ENCODE peak calls at places on chromosomes 7 and 10, in eight cellular contexts. J is tibial nerve, O is GM12878, Q is sigmoid colon, F is K562, R is A549, C is suprapubic skin, T is ovary. I is an unnamed sample.

GRCh38 chr7:4765776-4766490 is 9.5 kb upstream of the AP5Z1 start:
- DNase-seq in O (no peak), Q (no peak), J (no peak), T (no peak), F (no peak), C (no peak), R (no peak), I (no peak)

GRCh38 chr10:124152139-124152780 is 58.9 kb upstream of the CHST15 start:
- DNase-seq in J (no peak), F (no peak), O (no peak), Q (peak; percentile 90), T (peak; percentile 46), R (peak; percentile 94), C (peak; percentile 63), I (peak; percentile 49)

GRCh38 chr7:133797818-133798485 is 329.2 kb upstream of the LRGUK start:
- DNase-seq in F (no peak), R (no peak), Q (no peak), C (no peak), O (no peak), T (no peak), J (no peak), I (no peak)

GRCh38 chr10:34305189-34305588 is 509.9 kb downstream of the PARD3 start:
- DNase-seq in J (no peak), O (no peak), C (peak; percentile 71), Q (no peak), R (no peak), F (peak; percentile 37), T (no peak), I (peak; percentile 18)

GRCh38 chr10:70596860-70597809 is 5.4 kb downstream of the PRF1 start:
- DNase-seq in C (no peak), T (no peak), R (no peak), Q (no peak), O (no peak), F (peak; percentile 55), J (no peak), I (no peak)

GRCh38 chr10:77552252-77552651 is 85.4 kb downstream of the KCNMA1 start:
- DNase-seq in Q (no peak), F (no peak), R (no peak), J (no peak), O (no peak), C (no peak), T (no peak), I (no peak)

GRCh38 chr7:98826811-98827231 is 43.0 kb downstream of the TMEM130 start:
- DNase-seq in O (no peak), R (no peak), Q (peak; percentile 74), T (peak; percentile 20), F (no peak), J (no peak), C (no peak), I (no peak)

GRCh38 chr7:81527651-81528050 is 242.2 kb downstream of the HGF start:
- DNase-seq in O (no peak), J (no peak), C (no peak), R (no peak), T (no peak), Q (no peak), F (no peak), I (no peak)

GRCh38 chr7:19116121-19117080 is 1.0 kb downstream of the TWIST1 start:
- DNase-seq in O (no peak), Q (peak; percentile 70), J (no peak), F (no peak), C (no peak), T (peak; percentile 43), R (peak; percentile 33), I (no peak)

GRCh38 chr7:657565-658119 is 68.9 kb upstream of the DNAAF5 start:
- DNase-seq in O (no peak), J (no peak), R (no peak), T (no peak), Q (peak; percentile 83), F (no peak), C (no peak), I (no peak)

GRCh38 chr7:81669476-81670105 is 100.3 kb downstream of the HGF start:
- DNase-seq in O (no peak), C (no peak), F (no peak), T (no peak), R (no peak), J (no peak), Q (no peak), I (no peak)

GRCh38 chr7:132656846-132657776 is 80.8 kb upstream of the PLXNA4 start:
- DNase-seq in C (no peak), J (no peak), F (peak; percentile 43), O (no peak), Q (no peak), T (no peak), R (peak; percentile 32), I (no peak)

GRCh38 chr7:27547401-27547800 is 115.3 kb downstream of the HIBADH start:
- DNase-seq in C (no peak), J (no peak), O (no peak), T (no peak), Q (no peak), R (no peak), F (no peak), I (no peak)

GRCh38 chr7:121140790-121141189 is 152.3 kb downstream of the CPED1 start:
- DNase-seq in F (no peak), T (no peak), R (no peak), C (no peak), Q (no peak), J (no peak), O (no peak), I (no peak)

GRCh38 chr7:44599222-44599621 is 7.2 kb upstream of the OGDH start:
- DNase-seq in C (no peak), R (no peak), F (no peak), T (no peak), J (no peak), Q (no peak), O (no peak), I (no peak)

GRCh38 chr10:24938525-24938924 is 13.9 kb downstream of the PRTFDC1 start:
- DNase-seq in T (no peak), R (no peak), F (no peak), J (no peak), Q (no peak), C (no peak), O (no peak), I (no peak)

GRCh38 chr7:111746950-111747349 is 184.7 kb upstream of the IMMP2L start:
- DNase-seq in J (no peak), F (no peak), T (no peak), C (no peak), R (no peak), Q (no peak), O (no peak), I (no peak)

GRCh38 chr10:76717141-76717540 is 920.5 kb downstream of the KCNMA1 start:
- DNase-seq in T (no peak), F (no peak), R (no peak), J (no peak), O (no peak), C (no peak), Q (no peak), I (no peak)

GRCh38 chr10:131788386-131788785 is 112.4 kb upstream of the PPP2R2D start:
- DNase-seq in F (no peak), O (no peak), T (no peak), C (no peak), J (no peak), Q (peak; percentile 42), R (no peak), I (no peak)
- H3K9me3 ChIP-seq in F (no peaks in the 10 kb centered on the region), O (no peaks in the 10 kb centered on the region), T (no peaks in the 10 kb centered on the region), C (no peaks in the 10 kb centered on the region), J (no peaks in the 10 kb centered on the region), Q (no peaks in the 10 kb centered on the region), R (peaks cover 3% of the 10 kb centered on the region), I (no peaks in the 10 kb centered on the region)

GRCh38 chr7:158467562-158467961 is 120.1 kb downstream of the PTPRN2 start:
- DNase-seq in R (no peak), O (no peak), Q (no peak), F (no peak), C (no peak), J (no peak), T (no peak), I (no peak)
- H3K27ac ChIP-seq in R (no peak overlapping the region), O (no peak overlapping the region), Q (no peak overlapping the region), F (no peak overlapping the region), C (no peak overlapping the region), J (no peak overlapping the region), T (no peak overlapping the region), I (no peak overlapping the region)

GRCh38 chr10:47337243-47337642 is 10.9 kb upstream of the RBP3 start:
- DNase-seq in C (no peak), Q (no peak), T (no peak), R (no peak), F (peak; percentile 38), J (no peak), O (no peak), I (no peak)

GRCh38 chr10:47339759-47340612 is 8.2 kb upstream of the RBP3 start:
- DNase-seq in T (no peak), O (no peak), R (no peak), J (no peak), C (no peak), Q (peak; percentile 22), F (no peak), I (no peak)

GRCh38 chr10:47339186-47339735 is 8.9 kb upstream of the RBP3 start:
- DNase-seq in R (no peak), Q (no peak), F (no peak), O (no peak), C (peak; percentile 24), T (no peak), J (no peak), I (no peak)

GRCh38 chr10:47336387-47337134 is 11.6 kb upstream of the RBP3 start:
- DNase-seq in J (no peak), Q (no peak), C (peak; percentile 36), O (no peak), T (no peak), R (no peak), F (peak; percentile 89), I (no peak)

DNA sequence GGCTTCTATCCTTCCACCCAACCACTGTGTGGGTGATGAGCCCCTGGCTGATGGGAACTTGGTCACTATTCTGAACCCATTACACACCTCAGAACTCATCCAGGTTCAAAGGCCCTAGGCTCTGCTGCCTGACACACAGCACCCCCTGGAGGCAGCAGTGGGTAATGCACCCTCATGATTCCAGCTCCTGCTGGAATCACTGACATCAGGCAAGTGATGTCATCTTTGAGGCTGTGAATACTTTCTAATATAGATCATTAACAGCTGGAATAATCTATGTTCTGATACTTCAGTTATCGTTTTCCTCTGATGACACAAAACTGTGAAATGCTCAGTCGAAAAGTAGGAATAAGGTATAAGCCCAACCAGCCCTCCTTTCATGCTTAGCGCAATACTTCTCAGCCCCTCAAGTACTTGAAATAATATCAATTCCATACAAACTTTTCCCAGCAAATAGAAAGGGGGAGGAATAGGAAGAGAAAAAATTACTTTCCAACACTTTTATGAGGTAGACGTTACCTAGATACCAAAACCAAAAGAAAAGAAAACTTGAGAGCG is 7.5 kb upstream of the RBP3 start:
- DNase-seq in J (peak; percentile 60), R (peak; percentile 87), F (peak; percentile 83), T (peak; percentile 55), Q (no peak), O (peak; percentile 9), C (peak; percentile 69), I (peak; percentile 82)
- TF ChIP-seq EP300 in J (no peak), R (no peak), F (no peak), T (no peak), Q (no peak), O (no peak), C (no peak), I (no peak)

DNA sequence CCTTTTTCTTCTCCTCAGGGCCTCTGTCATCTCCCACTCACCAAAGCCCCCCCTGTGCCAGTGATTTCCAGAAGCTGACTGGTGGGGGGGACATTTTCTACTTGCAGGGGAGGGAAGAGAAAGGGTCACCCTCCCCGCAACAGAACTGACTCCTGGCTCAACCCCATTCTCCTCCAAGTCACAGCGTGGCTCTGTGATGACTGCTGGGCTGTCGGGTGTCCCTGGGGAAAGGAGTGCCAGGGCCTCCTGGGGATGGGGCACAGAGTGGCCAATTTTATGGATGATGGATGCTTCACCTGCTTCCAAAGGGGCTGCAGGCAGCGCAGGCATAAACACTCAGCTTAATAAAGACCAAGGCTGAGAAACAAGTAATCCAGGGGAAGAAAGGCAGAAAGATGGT is 523.0 kb downstream of the PTPRN2 start:
- DNase-seq in F (no peak), J (no peak), Q (peak; percentile 37), O (no peak), C (no peak), R (no peak), T (no peak), I (no peak)
- H3K9me3 ChIP-seq in F (peaks cover 3% of the 10 kb centered on the region), J (no peaks in the 10 kb centered on the region), Q (no peaks in the 10 kb centered on the region), O (peaks cover 2% of the 10 kb centered on the region), C (no peaks in the 10 kb centered on the region), R (peaks cover 10% of the 10 kb centered on the region), T (no peaks in the 10 kb centered on the region), I (no peaks in the 10 kb centered on the region)